ENCODE peak calls at places on chromosomes 16 and 17, in six cellular contexts. M, L, Z, Y, S and T are unnamed samples.

GRCh38 chr16:66373667-66374066 is 7.2 kb downstream of the CDH5 start:
- DNase-seq in M (no peak), L (no peak), Z (no peak), Y (no peak), S (no peak), T (no peak)

GRCh38 chr16:89363621-89364393 is 126.6 kb downstream of the ANKRD11 start:
- DNase-seq in M (no peak), L (no peak), Z (no peak), Y (no peak), S (peak), T (no peak)

GRCh38 chr16:1526608-1527555 is 6.6 kb upstream of the TMEM204 start:
- DNase-seq in M (no peak), L (no peak), Z (no peak), Y (no peak), S (no peak), T (no peak)

GRCh38 chr16:31505483-31505882 is 2.7 kb downstream of the RUSF1 start:
- DNase-seq in M (no peak), L (no peak), Z (no peak), Y (no peak), S (no peak), T (no peak)

GRCh38 chr17:69154267-69154666 is 12.6 kb upstream of the ABCA6 start:
- DNase-seq in M (no peak), L (no peak), Z (no peak), Y (no peak), S (no peak), T (no peak)

GRCh38 chr17:83002118-83002805 is 77.1 kb upstream of the METRNL start:
- DNase-seq in M (no peak), L (no peak), Z (no peak), Y (no peak), S (no peak), T (no peak)

GRCh38 chr17:81825841-81826471 is 7.1 kb downstream of the MCRIP1 start:
- DNase-seq in M (no peak), L (no peak), Z (no peak), Y (no peak), S (no peak), T (no peak)

GRCh38 chr16:86044241-86044671 is 145.3 kb downstream of the IRF8 start:
- DNase-seq in M (peak), L (peak), Z (no peak), Y (no peak), S (peak), T (peak)

GRCh38 chr17:16428098-16428882 is 12.9 kb downstream of the TRPV2 start:
- DNase-seq in M (no peak), L (peak), Z (peak), Y (no peak), S (peak), T (no peak)

GRCh38 chr16:1613240-1613639 is 1.1 kb downstream of the CRAMP1 start:
- DNase-seq in M (peak), L (no peak), Z (peak), Y (no peak), S (no peak), T (peak)

GRCh38 chr17:42706732-42707131 is 24.4 kb downstream of the CNTNAP1 start:
- DNase-seq in M (no peak), L (no peak), Z (no peak), Y (no peak), S (no peak), T (no peak)

GRCh38 chr17:6473128-6473767 is 29.0 kb downstream of the PIMREG start:
- DNase-seq in M (peak), L (peak), Z (peak), Y (peak), S (peak), T (peak)

GRCh38 chr17:32445075-32445427 is 741 bp downstream of the PSMD11 start:
- DNase-seq in M (no peak), L (no peak), Z (peak), Y (no peak), S (peak), T (no peak)

GRCh38 chr17:46991618-46992017 is 12.6 kb upstream of the RPRML start:
- DNase-seq in M (no peak), L (no peak), Z (no peak), Y (no peak), S (no peak), T (no peak)

GRCh38 chr17:57881143-57881542 is 31.3 kb upstream of the MRPS23 start:
- DNase-seq in M (no peak), L (no peak), Z (peak), Y (no peak), S (peak), T (no peak)

GRCh38 chr16:88321635-88322499 is 60.9 kb upstream of the ZNF469 start:
- DNase-seq in M (no peak), L (no peak), Z (peak), Y (no peak), S (no peak), T (no peak)

DNA sequence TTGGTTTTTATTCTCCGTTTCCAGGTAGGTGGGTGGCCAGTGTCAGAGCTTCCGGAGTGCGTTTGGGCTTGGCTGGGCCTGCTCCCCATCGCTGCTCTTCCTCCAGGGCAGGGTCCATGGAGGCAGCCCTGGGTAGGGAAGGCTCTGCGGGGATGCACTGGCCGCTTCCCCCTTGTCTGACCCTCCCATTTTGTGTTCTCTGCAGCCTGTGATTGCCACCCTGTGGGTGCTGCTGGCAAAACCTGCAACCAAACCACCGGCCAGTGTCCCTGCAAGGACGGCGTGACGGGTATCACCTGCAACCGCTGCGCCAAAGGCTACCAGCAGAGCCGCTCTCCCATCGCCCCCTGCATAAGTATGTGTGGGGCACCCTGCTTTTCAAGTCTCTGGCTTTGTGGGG is 158.3 kb downstream of the NTN1 start:
- DNase-seq in M (no peak), L (no peak), Z (no peak), Y (no peak), S (no peak), T (no peak)
- TF ChIP-seq CTCF in M (no peak), L (no peak), Z (no peak), Y (no peak), S (no peak), T (no peak)

GRCh38 chr17:61579961-61580360 is 11.1 kb downstream of the NACA2 start:
- DNase-seq in M (no peak), L (no peak), Z (no peak), Y (no peak), S (peak), T (no peak)
- TF ChIP-seq CTCF in M (no peak), L (no peak), Z (no peak), Y (no peak), S (no peak), T (no peak)

DNA sequence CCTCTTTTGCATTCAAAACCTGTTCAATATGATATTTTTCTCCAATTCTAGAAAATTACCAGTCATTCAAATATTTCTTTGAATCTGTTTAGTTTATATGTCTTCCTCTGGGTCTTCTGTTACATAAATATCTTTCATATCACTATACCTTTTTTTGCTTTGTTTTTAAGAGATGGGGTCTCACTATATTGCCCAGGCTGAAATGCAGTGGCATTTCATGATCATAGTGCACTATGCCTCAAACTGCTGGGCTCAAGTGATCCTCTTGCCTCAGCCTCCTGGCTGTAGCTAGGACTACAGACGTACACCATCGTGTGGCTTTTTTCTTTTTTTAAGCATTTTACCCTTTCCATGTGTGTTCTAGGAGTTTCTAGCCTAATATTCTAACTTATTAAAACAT is 38.8 kb downstream of the NSRP1 start:
- DNase-seq in M (no peak), L (no peak), Z (no peak), Y (no peak), S (no peak), T (no peak)
- TF ChIP-seq CTCF in M (no peak), L (no peak), Z (no peak), Y (no peak), S (no peak), T (no peak)

GRCh38 chr16:50628156-50628802 is 52.8 kb downstream of the SNX20 start:
- DNase-seq in M (no peak), L (no peak), Z (no peak), Y (no peak), S (no peak), T (no peak)

GRCh38 chr16:50626868-50627267 is 54.2 kb downstream of the SNX20 start:
- DNase-seq in M (no peak), L (no peak), Z (no peak), Y (no peak), S (no peak), T (no peak)

GRCh38 chr16:50629334-50629733 is 51.8 kb downstream of the SNX20 start:
- DNase-seq in M (no peak), L (no peak), Z (no peak), Y (no peak), S (no peak), T (no peak)

GRCh38 chr16:50625374-50625773 is 55.7 kb downstream of the SNX20 start:
- DNase-seq in M (no peak), L (no peak), Z (no peak), Y (no peak), S (no peak), T (no peak)

GRCh38 chr16:50627419-50627818 is 53.7 kb downstream of the SNX20 start:
- DNase-seq in M (peak), L (no peak), Z (peak), Y (peak), S (peak), T (peak)
- TF ChIP-seq CTCF in M (peak), L (no peak), Z (peak), Y (peak), S (peak), T (peak)

GRCh38 chr17:50800196-50800700 is 32.9 kb upstream of the ANKRD40CL start:
- DNase-seq in M (no peak), L (no peak), Z (no peak), Y (no peak), S (no peak), T (no peak)

GRCh38 chr17:50799582-50799981 is 32.3 kb upstream of the ANKRD40CL start:
- DNase-seq in M (no peak), L (no peak), Z (no peak), Y (no peak), S (no peak), T (no peak)

GRCh38 chr17:50794361-50794760 is 27.0 kb upstream of the ANKRD40CL start:
- DNase-seq in M (no peak), L (no peak), Z (no peak), Y (no peak), S (no peak), T (no peak)

GRCh38 chr17:50802609-50803571 is 32.5 kb upstream of the WFIKKN2 start:
- DNase-seq in M (no peak), L (no peak), Z (no peak), Y (no peak), S (no peak), T (no peak)

GRCh38 chr17:50798424-50799344 is 31.4 kb upstream of the ANKRD40CL start:
- DNase-seq in M (no peak), L (no peak), Z (no peak), Y (no peak), S (no peak), T (no peak)
- TF ChIP-seq CTCF in M (no peak), L (no peak), Z (no peak), Y (no peak), S (no peak), T (no peak)

DNA sequence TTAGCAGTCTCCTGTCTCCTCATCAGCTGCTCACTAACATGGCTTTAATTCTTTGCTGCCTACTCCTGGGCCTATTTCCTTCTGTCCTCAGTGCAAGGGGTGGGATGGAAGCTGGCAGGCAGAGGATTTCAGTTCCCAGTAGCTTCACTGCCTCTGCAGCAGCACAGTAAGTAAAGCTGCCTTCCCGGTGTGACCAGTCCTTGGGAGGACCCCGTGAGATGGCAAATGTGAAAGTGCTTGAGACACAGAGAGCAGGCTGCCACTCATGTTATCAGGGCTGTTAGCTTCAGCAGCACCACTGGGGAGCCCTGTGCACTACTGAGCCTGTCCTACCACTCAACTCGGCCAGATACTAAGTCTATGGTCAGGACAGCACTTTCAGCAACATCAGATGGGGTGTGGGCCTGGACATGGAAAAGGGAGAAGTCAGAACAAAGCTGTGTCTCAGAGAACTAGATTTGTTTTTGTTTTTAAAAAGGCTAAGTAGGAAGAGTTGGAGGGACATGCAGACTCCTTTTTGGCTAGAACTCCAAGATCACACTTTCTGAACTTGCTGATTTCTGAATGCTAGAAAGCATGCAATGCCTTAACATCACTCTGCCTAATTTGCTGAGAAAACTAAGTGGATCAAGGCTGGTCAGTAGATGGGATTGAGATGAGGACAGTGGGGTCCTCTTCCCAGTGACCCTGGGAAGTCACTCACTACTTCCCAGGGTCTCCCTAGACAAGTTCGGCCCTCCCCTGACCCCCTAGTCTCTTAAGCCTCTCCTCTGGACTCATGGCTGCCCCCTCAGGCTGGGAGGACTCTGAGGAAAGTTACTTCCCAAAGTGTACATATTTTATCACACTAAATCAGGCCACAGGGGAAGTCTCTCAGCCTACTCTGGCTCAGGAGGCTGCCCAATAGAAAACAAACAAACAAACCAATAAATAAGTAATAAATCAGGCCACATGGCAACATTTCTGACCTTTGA is 1.1 kb downstream of the ACSF2 start:
- DNase-seq in M (peak), L (peak), Z (peak), Y (no peak), S (peak), T (peak)
- TF ChIP-seq CTCF in M (peak), L (no peak), Z (no peak), Y (no peak), S (peak), T (peak)

GRCh38 chr17:1229354-1229890 is 40.8 kb upstream of the BHLHA9 start:
- DNase-seq in M (peak), L (peak), Z (peak), Y (peak), S (peak), T (peak)

GRCh38 chr17:1226308-1226707 is 43.9 kb upstream of the BHLHA9 start:
- DNase-seq in M (no peak), L (no peak), Z (no peak), Y (no peak), S (no peak), T (no peak)

GRCh38 chr17:1227917-1228751 is 42.1 kb upstream of the BHLHA9 start:
- DNase-seq in M (peak), L (no peak), Z (peak), Y (peak), S (peak), T (peak)

GRCh38 chr17:1228752-1229353 is 41.4 kb upstream of the BHLHA9 start:
- DNase-seq in M (peak), L (peak), Z (no peak), Y (no peak), S (no peak), T (peak)

DNA sequence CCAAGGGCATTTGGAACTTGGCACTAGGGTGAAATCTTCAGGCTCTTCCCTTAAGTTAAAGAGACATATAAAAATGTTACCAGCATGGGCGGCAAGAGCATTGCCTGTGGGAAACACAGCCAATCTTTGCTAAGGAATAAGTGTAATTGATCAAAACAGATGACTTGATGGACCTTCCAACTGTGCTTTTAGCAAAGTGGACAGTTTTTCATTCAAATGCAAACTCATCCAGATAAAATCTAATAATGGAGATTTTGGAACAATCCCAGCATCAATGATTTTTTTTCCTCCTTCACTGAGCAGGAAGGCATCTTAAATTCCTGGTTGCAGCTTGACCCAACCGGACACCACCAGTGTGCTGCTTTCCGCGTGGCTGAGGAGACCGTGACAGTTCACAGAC is 42.9 kb upstream of the BHLHA9 start:
- DNase-seq in M (no peak), L (no peak), Z (no peak), Y (no peak), S (no peak), T (no peak)
- TF ChIP-seq CTCF in M (no peak), L (no peak), Z (no peak), Y (no peak), S (no peak), T (no peak)